ENCODE peak calls at places on chromosomes 4 and X, in seven cellular contexts. A is PC-3; H is endodermal cell; P is upper lobe of left lung; J is GM23338; T is CD8-positive, alpha-beta T cell; M is sigmoid colon. C is an unnamed sample.

GRCh38 chr4:118845552-118846065 is 9.7 kb upstream of the SEC24D start:
- DNase-seq in A (no peak), H (no peak), P (no peak), J (no peak), T (no peak), M (no peak), C (no peak)

GRCh38 chr4:138055890-138056289 is 186.3 kb downstream of the SLC7A11 start:
- DNase-seq in A (peak; percentile 69), H (no peak), P (no peak), J (no peak), T (no peak), M (no peak), C (no peak)

GRCh38 chr4:145819246-145820181 is 119.1 kb downstream of the ZNF827 start:
- DNase-seq in A (no peak), H (no peak), P (no peak), J (no peak), T (no peak), M (no peak), C (no peak)

GRCh38 chr4:40152642-40153041 is 44.2 kb upstream of the RHOH start:
- DNase-seq in A (no peak), H (no peak), P (no peak), J (no peak), T (no peak), M (no peak), C (no peak)

GRCh38 chr4:25448379-25449109 is 71.5 kb downstream of the ANAPC4 start:
- DNase-seq in A (no peak), H (no peak), P (no peak), J (peak; percentile 40), T (no peak), M (peak; percentile 60), C (no peak)

GRCh38 chr4:54099287-54099958 is 540 bp upstream of the GSX2 start:
- DNase-seq in A (no peak), H (peak; percentile 76), P (peak; percentile 58), J (peak; percentile 67), T (no peak), M (no peak), C (no peak)

GRCh38 chr4:27000820-27001219 is 140.2 kb downstream of the STIM2 start:
- DNase-seq in A (peak; percentile 32), H (no peak), P (no peak), J (peak; percentile 25), T (no peak), M (no peak), C (no peak)

GRCh38 chr4:78059524-78059889 is 2.4 kb downstream of the FRAS1 start:
- DNase-seq in A (peak; percentile 84), H (peak; percentile 88), P (no peak), J (peak; percentile 97), T (no peak), M (peak; percentile 70), C (peak; percentile 52)

GRCh38 chr4:18366762-18367358 is 345.3 kb upstream of the LCORL start:
- DNase-seq in A (peak; percentile 48), H (peak; percentile 49), P (no peak), J (peak; percentile 43), T (no peak), M (no peak), C (no peak)

GRCh38 chr4:20422398-20422797 is 170.7 kb downstream of the SLIT2 start:
- DNase-seq in A (peak; percentile 51), H (peak; percentile 91), P (no peak), J (peak; percentile 79), T (no peak), M (peak; percentile 67), C (peak; percentile 22)

GRCh38 chrX:63656871-63657580 is 128.0 kb downstream of the ARHGEF9 start:
- DNase-seq in A (peak; percentile 13), H (no peak), P (no peak), J (no peak), T (no peak), M (no peak), C (peak; percentile 27)

GRCh38 chrX:119682019-119682989 is 10.7 kb downstream of the SEPTIN6 start:
- DNase-seq in A (no peak), H (no peak), P (no peak), J (no peak), T (no peak), M (no peak), C (no peak)

GRCh38 chrX:119687661-119688413 is 5.1 kb downstream of the SEPTIN6 start:
- DNase-seq in A (no peak), H (no peak), P (no peak), J (no peak), T (no peak), M (no peak), C (no peak)

GRCh38 chrX:119686087-119686639 is 6.8 kb downstream of the SEPTIN6 start:
- DNase-seq in A (no peak), H (no peak), P (no peak), J (no peak), T (no peak), M (no peak), C (no peak)

GRCh38 chrX:119685225-119686066 is 7.5 kb downstream of the SEPTIN6 start:
- DNase-seq in A (no peak), H (no peak), P (no peak), J (no peak), T (no peak), M (peak; percentile 73), C (no peak)

DNA sequence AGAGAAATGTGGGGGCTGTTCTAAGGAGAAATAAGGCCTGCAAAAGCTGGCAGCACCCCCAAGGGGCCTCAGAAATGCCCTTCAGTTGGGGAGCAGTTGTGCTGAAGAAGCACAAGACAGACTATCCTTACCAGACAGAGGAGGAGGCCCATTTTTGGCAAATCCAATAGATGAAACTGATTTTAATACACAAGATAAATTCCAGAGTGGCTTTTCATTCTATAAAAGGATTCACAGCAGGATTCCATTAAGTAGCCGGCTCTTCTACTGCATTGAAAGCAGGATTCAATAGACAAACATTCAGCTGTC is 8.1 kb downstream of the SEPTIN6 start:
- DNase-seq in A (no peak), H (no peak), P (no peak), J (no peak), T (no peak), M (no peak), C (no peak)
- H3K27ac ChIP-seq in A (no peak overlapping the region), H (no peak overlapping the region), P (peak overlapping the region; percentile 89), J (no peak overlapping the region), T (peak overlapping the region; percentile 79), M (peak overlapping the region; percentile 78), C (peak overlapping the region; percentile 94)

GRCh38 chrX:49228185-49228584 is 5.0 kb downstream of the CACNA1F start:
- DNase-seq in A (no peak), H (no peak), P (peak; percentile 50), J (peak; percentile 18), T (no peak), M (no peak), C (no peak)

GRCh38 chrX:49231333-49232000 is 1.7 kb downstream of the CACNA1F start:
- DNase-seq in A (no peak), H (no peak), P (peak; percentile 24), J (no peak), T (no peak), M (no peak), C (no peak)

GRCh38 chrX:49232525-49232924 is 615 bp downstream of the CACNA1F start:
- DNase-seq in A (no peak), H (no peak), P (no peak), J (no peak), T (no peak), M (no peak), C (no peak)

GRCh38 chrX:49233176-49233575 is at the start of gene CACNA1F:
- DNase-seq in A (no peak), H (no peak), P (no peak), J (no peak), T (no peak), M (no peak), C (no peak)

DNA sequence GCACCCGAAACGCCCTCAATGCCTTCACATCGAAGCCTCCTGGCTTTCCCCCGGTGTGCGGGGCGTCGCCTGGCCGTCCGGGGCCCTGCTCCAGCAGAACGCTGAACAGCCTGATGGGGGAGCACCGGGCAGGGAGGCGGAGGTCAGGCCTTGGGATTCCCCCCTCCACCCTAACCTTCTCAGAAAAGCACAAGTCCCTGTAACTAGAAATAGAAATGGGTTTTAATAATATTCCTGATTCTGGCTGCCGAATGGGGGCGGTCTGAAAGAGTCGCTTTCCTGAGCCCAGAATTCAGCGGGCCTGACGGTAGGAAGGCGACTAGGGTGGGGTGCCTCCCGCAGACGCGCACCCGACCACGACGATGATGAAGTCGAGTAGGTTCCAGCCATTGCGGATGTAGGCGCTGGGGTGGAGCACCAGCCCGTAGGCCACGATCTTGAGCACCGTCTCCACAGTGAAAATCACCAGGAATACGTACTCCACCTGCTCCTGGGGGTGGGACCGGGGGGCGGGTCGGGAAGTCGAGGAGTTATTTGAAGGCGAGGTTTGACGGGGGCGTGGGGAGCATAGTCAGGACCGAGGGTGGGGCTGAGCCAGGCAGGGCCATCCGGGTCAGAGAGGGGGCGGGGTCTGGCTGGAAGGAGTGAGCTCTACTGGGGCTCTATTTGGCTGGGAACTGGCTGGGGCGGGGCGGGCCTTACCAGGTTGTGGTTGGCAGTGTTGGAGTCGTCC is 2.5 kb downstream of the CACNA1F start:
- DNase-seq in A (no peak), H (peak; percentile 91), P (peak; percentile 84), J (peak; percentile 84), T (peak; percentile 35), M (peak; percentile 76), C (peak; percentile 76)
- TF ChIP-seq CTCF in A (no peak), H (peak; percentile 52), P (no peak), J (peak; percentile 22), T (no peak), M (no peak), C (no peak)

DNA sequence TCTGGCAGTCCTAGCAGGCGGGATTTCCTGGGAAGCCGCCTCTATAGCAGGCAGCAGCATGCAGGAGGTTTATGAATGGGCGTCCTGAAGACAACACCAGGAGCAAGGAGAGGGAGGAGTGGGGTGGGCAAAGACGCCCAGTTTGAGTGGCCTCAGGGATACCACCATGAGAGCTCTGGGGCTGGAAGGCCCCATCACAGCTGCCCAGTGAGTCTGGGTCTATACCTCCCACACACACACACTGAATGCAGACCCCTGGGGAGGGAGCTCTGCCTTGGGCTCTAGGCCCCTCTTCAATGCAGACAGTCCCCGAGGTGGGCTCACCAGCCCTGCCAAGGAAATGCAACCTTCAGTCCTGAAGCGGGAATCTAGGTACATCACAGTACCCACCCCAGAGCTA is 98.6 kb downstream of the AFAP1 start:
- DNase-seq in A (no peak), H (no peak), P (no peak), J (no peak), T (no peak), M (peak; percentile 54), C (no peak)
- H3K4me1 ChIP-seq in A (peaks cover 41% of the 10 kb centered on the region), H (no peaks in the 10 kb centered on the region), P (no peaks in the 10 kb centered on the region), J (peaks cover 8% of the 10 kb centered on the region), T (no peaks in the 10 kb centered on the region), M (no peaks in the 10 kb centered on the region), C (peaks cover 27% of the 10 kb centered on the region)

DNA sequence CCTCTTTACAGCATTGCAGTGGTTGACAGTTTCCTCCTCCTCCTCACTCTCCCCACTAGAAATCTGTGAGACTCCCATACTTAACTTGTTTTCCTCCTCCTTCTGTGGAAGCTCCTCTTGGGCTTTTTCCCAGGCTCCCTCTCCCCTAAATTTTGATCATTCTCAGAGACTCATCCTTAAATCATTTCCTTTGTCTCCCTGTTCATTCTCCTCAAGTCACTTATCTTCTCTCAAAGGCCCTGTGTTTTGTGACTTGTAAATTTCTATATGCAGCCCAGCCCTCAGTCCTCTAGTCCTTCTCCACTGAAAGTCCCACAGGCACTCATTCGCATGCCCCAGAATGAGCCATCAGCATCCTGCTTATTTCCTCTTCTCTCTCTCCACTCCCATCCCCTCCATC is 171.8 kb downstream of the SOWAHB start:
- DNase-seq in A (no peak), H (no peak), P (no peak), J (no peak), T (no peak), M (no peak), C (no peak)
- H3K27ac ChIP-seq in A (no peak overlapping the region), H (no peak overlapping the region), P (no peak overlapping the region), J (no peak overlapping the region), T (no peak overlapping the region), M (no peak overlapping the region), C (no peak overlapping the region)